ENCODE peak calls at places on chromosome 4, in five cellular contexts. X is SK-N-MC, T is heart right ventricle, V is aorta, R is AG04450. U is an unnamed sample.

GRCh38 chr4:2059726-2060577 is 825 bp downstream of the NAT8L start:
- DNase-seq in V (no peak), X (no peak), T (no peak), R (no peak), U (no peak)

GRCh38 chr4:91064157-91064853 is 937.1 kb downstream of the CCSER1 start:
- DNase-seq in R (no peak), T (no peak), X (peak; percentile 100), V (no peak), U (no peak)

GRCh38 chr4:95549246-95550138 is 719 bp upstream of the UNC5C start:
- DNase-seq in T (peak; percentile 75), X (no peak), V (peak; percentile 91), R (no peak), U (peak; percentile 88)

GRCh38 chr4:6732441-6733357 is 16.7 kb downstream of the BLOC1S4 start:
- DNase-seq in V (peak; percentile 92), T (peak; percentile 76), R (peak; percentile 86), X (no peak), U (no peak)

GRCh38 chr4:1105662-1106061 is 7.7 kb downstream of the RNF212 start:
- DNase-seq in V (no peak), T (no peak), X (no peak), R (no peak), U (no peak)

GRCh38 chr4:77052352-77052751 is 23.4 kb downstream of the CCNI start:
- DNase-seq in T (peak; percentile 31), V (no peak), R (no peak), X (no peak), U (no peak)

GRCh38 chr4:2647403-2648158 is 108.6 kb downstream of the TNIP2 start:
- DNase-seq in T (no peak), V (peak; percentile 52), X (no peak), R (no peak), U (no peak)

GRCh38 chr4:76562161-76562560 is 127.1 kb downstream of the SHROOM3 start:
- DNase-seq in R (peak; percentile 49), V (no peak), X (no peak), T (no peak), U (no peak)

GRCh38 chr4:1449475-1449832 is 43.2 kb upstream of the NKX1-1 start:
- DNase-seq in T (no peak), R (no peak), V (no peak), X (no peak), U (no peak)

GRCh38 chr4:172815499-172816175 is 353.0 kb upstream of the GALNT7 start:
- DNase-seq in V (no peak), R (no peak), X (no peak), T (no peak), U (no peak)

GRCh38 chr4:119284876-119285611 is 36.9 kb downstream of the FABP2 start:
- DNase-seq in T (no peak), X (no peak), V (no peak), R (no peak), U (no peak)

GRCh38 chr4:184215709-184216328 is 1.9 kb downstream of the ENPP6 start:
- DNase-seq in V (no peak), X (no peak), T (no peak), R (no peak), U (no peak)

GRCh38 chr4:82786004-82786400 is 12.6 kb downstream of the SCD5 start:
- DNase-seq in X (no peak), V (no peak), T (no peak), R (no peak), U (no peak)

GRCh38 chr4:57037982-57038604 is 59.4 kb downstream of the POLR2B start:
- DNase-seq in R (no peak), X (no peak), T (peak; percentile 76), V (peak; percentile 91), U (peak; percentile 6)

GRCh38 chr4:8283631-8284121 is 14.1 kb downstream of the HTRA3 start:
- DNase-seq in X (no peak), R (no peak), V (peak; percentile 76), T (peak; percentile 42), U (no peak)

GRCh38 chr4:108527729-108528128 is 92.6 kb upstream of the RPL34 start:
- DNase-seq in T (no peak), X (no peak), R (no peak), V (no peak), U (no peak)

GRCh38 chr4:113982181-113982580 is 2.7 kb upstream of the ARSJ start:
- DNase-seq in V (no peak), T (no peak), X (no peak), R (no peak), U (no peak)

GRCh38 chr4:110849461-110849860 is 226.6 kb upstream of the PITX2 start:
- DNase-seq in T (no peak), X (no peak), R (no peak), V (no peak), U (no peak)

GRCh38 chr4:2837904-2838496 is 5.6 kb upstream of the ADD1 start:
- DNase-seq in T (peak; percentile 27), R (no peak), V (peak; percentile 82), X (no peak), U (no peak)

GRCh38 chr4:183082053-183082452 is 17.0 kb upstream of the WWC2 start:
- DNase-seq in X (no peak), V (no peak), R (no peak), T (no peak), U (no peak)

GRCh38 chr4:15479089-15479912 is 9.6 kb downstream of the CC2D2A start:
- DNase-seq in T (no peak), X (no peak), R (peak; percentile 70), V (no peak), U (peak; percentile 80)

GRCh38 chr4:184822356-184822755 is 3.4 kb downstream of the ACSL1 start:
- DNase-seq in V (no peak), X (no peak), R (no peak), T (no peak), U (no peak)

GRCh38 chr4:72366601-72367000 is 202.4 kb downstream of the ADAMTS3 start:
- DNase-seq in X (no peak), T (no peak), R (no peak), V (no peak), U (no peak)

GRCh38 chr4:127896528-127896927 is 15.8 kb downstream of the PLK4 start:
- DNase-seq in T (no peak), V (no peak), X (no peak), R (no peak), U (no peak)

GRCh38 chr4:26478330-26478729 is 12.0 kb downstream of the CCKAR start:
- DNase-seq in R (no peak), X (no peak), V (no peak), T (no peak), U (no peak)

GRCh38 chr4:26475716-26476115 is 14.6 kb downstream of the CCKAR start:
- DNase-seq in T (no peak), R (no peak), V (no peak), X (no peak), U (no peak)

GRCh38 chr4:26474551-26474950 is 15.7 kb downstream of the CCKAR start:
- DNase-seq in X (no peak), T (no peak), R (no peak), V (no peak), U (no peak)

GRCh38 chr4:26473893-26474292 is 16.4 kb downstream of the CCKAR start:
- DNase-seq in X (no peak), T (no peak), R (no peak), V (no peak), U (no peak)

DNA sequence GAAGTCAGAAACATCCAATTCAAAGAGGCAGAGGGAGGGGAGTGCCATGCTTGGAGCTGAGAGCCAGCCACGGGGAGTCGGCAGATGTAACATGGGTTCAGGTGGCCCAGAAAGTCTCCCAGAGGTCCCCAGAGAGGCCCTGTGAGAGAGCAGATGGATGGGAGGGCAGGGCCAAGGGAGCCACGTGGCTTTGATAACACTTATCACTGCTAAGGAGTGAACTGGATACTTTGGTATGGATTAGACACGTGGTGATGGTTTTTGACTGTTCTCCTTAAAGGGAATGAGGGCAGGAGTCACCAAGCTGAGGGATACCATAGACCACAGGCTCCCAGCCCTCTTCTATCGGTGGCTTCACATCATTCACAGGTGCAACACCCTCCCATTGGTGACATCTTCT is 13.7 kb downstream of the CCKAR start:
- DNase-seq in R (no peak), T (no peak), V (no peak), X (no peak), U (no peak)
- H3K27ac ChIP-seq in R (no peak overlapping the region), T (no peak overlapping the region), V (no peak overlapping the region), X (no peak overlapping the region), U (no peak overlapping the region)

DNA sequence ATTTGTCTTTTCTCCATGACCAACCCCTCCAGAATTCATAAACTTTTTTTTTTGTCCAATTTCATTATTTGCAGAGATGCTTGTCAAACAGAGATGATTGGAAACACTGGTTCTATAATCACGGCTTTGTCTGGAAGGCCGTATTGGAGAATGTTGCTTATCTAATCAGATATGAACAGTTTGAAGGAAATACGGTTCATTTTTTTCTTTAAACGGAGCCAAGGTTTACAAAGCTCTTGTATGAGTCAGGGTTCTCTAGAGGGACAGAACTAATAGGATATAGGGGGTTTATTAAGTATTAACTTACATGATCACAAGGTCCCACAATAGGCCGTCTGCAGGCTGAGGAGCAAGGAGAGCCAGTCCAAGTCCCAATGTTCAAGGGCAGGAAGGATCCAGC is 1415.8 kb downstream of the C4orf33 start:
- DNase-seq in T (no peak), X (no peak), R (no peak), V (no peak), U (no peak)
- H3K27ac ChIP-seq in T (no peak overlapping the region), X (no peak overlapping the region), R (no peak overlapping the region), V (no peak overlapping the region), U (no peak overlapping the region)

DNA sequence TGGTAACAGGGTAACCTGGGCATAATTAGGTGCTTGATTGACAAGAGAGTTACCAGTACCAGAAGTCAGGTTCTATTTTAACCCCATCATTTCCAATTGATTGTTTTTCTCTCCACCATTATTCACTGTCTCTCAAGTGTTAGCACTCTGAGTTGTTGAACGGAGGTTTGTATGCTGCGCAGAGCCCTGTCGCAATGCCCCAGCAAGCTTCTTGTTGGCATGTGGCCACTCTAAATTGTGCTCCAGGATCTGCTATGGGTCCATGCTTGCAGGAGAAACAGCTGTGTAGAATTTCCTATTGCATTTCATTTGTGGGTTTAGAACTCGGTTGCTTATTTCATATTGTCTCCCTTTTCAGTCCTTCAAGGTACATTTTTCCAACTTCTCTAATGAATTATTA is 98.2 kb downstream of the KLHL8 start:
- DNase-seq in X (peak; percentile 22), T (no peak), V (no peak), R (no peak), U (no peak)
- H3K27ac ChIP-seq in X (peak overlapping the region; percentile 33), T (peak overlapping the region; percentile 89), V (no peak overlapping the region), R (no peak overlapping the region), U (no peak overlapping the region)

GRCh38 chr4:16582036-16582435 is 316.4 kb downstream of the LDB2 start:
- DNase-seq in V (no peak), T (no peak), R (no peak), X (no peak), U (no peak)

GRCh38 chr4:16577177-16577576 is 321.3 kb downstream of the LDB2 start:
- DNase-seq in R (no peak), T (no peak), V (no peak), X (no peak), U (no peak)

GRCh38 chr4:16581117-16581516 is 317.3 kb downstream of the LDB2 start:
- DNase-seq in X (no peak), T (no peak), R (no peak), V (no peak), U (no peak)

GRCh38 chr4:16582526-16582925 is 315.9 kb downstream of the LDB2 start:
- DNase-seq in X (no peak), V (peak; percentile 70), T (no peak), R (no peak), U (no peak)

DNA sequence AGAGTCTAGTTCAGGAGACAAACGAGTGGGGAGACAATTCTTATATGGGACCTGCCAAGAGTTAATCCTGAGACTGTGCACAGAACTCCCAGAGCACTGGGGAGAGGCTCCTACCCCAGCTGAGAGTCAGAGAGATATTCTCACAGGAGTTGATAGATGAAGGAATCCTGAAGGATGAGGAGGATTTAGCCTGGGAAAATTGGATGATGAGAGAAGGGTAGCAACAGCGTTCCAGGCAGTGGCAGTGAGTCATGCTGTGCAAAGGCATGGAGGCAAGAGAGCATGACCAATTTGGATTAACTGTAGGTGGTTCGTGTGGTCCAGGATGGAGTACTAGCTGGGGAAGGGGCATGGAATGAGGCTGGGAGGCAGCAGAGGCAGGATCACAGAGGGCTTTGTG is 318.6 kb downstream of the LDB2 start:
- DNase-seq in X (no peak), V (no peak), T (no peak), R (no peak), U (no peak)
- H3K27ac ChIP-seq in X (no peak overlapping the region), V (no peak overlapping the region), T (no peak overlapping the region), R (no peak overlapping the region), U (no peak overlapping the region)